ENCODE peak calls at places on chromosomes 1 and 21, in four cellular contexts. Y is MM.1S, P is A673, H is GM23338. A is an unnamed sample.

GRCh38 chr1:210174133-210174532 is 58.5 kb upstream of the SERTAD4 start:
- DNase-seq in H (no peak), P (no peak), Y (no peak), A (no peak)

GRCh38 chr21:31264574-31264973 is 79.5 kb downstream of the TIAM1 start:
- DNase-seq in Y (no peak), P (no peak), H (no peak), A (no peak)

GRCh38 chr21:25837545-25838263 is 102.9 kb downstream of the GABPA start:
- DNase-seq in H (no peak), P (peak), Y (no peak), A (no peak)

GRCh38 chr1:83901547-83902155 is 97.3 kb downstream of the TTLL7 start:
- DNase-seq in H (no peak), Y (no peak), P (peak), A (peak)

GRCh38 chr1:10643607-10644306 is 152.7 kb downstream of the CASZ1 start:
- DNase-seq in P (no peak), H (no peak), Y (no peak), A (no peak)

GRCh38 chr1:151193304-151193703 is 3.3 kb upstream of the VPS72 start:
- DNase-seq in Y (no peak), P (no peak), H (no peak), A (no peak)

GRCh38 chr1:98323906-98324358 is 337.6 kb upstream of the SNX7 start:
- DNase-seq in P (peak), Y (no peak), H (peak), A (peak)

GRCh38 chr1:51877434-51878306 is 857 bp downstream of the NRDC start:
- DNase-seq in H (peak), Y (peak), P (peak), A (peak)

GRCh38 chr1:156480411-156481192 is 20.0 kb downstream of the MEF2D start:
- DNase-seq in P (peak), H (peak), Y (peak), A (no peak)

GRCh38 chr21:34598931-34599400 is 15.9 kb downstream of the RCAN1 start:
- DNase-seq in P (no peak), Y (no peak), H (no peak), A (peak)

GRCh38 chr21:45327458-45328197 is 39.9 kb upstream of the POFUT2 start:
- DNase-seq in H (no peak), P (no peak), Y (no peak), A (no peak)

GRCh38 chr21:46057111-46057709 is 40.7 kb upstream of the COL6A2 start:
- DNase-seq in Y (no peak), P (no peak), H (no peak), A (no peak)

GRCh38 chr1:88946845-88947244 is 45.6 kb downstream of the KYAT3 start:
- DNase-seq in P (no peak), H (no peak), Y (no peak), A (no peak)

GRCh38 chr1:8540266-8540926 is 222.5 kb downstream of the SLC45A1 start:
- DNase-seq in H (no peak), P (no peak), Y (no peak), A (peak)

GRCh38 chr1:178490136-178490535 is 6.6 kb downstream of the CLEC20A start:
- DNase-seq in Y (no peak), P (no peak), H (no peak), A (no peak)

GRCh38 chr21:15293251-15293650 is 228.5 kb upstream of the NRIP1 start:
- DNase-seq in H (peak), Y (no peak), P (peak), A (peak)

DNA sequence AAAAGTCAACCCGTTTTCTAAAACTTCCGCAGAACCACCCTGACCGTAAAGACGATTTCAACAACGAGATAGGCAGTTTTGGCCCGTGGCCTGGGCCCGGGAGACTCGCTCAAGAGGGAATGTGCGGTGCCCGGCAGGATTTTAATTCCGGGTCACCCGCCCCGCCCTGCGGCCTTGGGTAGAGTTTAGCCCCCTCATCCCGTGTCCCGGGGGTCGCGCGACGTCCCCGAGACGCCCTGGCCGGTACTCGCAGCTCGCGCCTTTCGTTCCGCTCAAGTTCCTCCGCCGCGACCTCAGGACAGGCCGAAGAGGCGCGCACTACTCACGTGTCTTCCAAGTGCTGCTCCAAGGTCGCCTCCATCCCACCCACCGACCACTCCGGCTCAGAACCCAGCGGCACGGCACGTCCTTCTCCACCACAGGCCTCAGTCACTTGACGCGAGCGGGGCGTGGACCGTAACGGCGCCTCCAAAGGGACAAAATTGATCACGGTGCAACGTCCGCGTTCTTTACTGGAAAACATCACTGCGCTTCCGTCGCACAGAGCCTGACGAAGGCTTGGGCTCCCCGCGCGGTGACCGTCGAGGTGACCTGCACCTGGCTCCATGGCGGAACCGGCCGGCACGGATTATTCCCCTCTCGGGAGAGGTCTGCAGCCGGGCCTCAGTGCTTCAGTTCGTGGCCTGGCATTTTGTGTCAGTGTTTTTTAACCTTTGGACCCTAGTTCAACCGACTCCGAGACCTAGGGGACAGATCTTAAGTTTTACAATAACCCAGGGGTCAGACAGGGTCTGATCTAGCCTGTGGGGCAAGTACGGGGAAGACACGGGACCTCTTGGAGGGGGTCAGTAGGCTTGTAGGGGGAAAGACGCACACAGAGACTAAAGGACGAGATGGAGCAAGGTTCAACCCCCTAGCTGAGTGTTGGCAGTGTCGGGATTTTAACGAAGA is at the start of gene LAMTOR5:
- DNase-seq in P (peak), H (peak), Y (peak), A (peak)
- TF ChIP-seq CTCF in P (no peak), H (no peak), Y (no peak), A (no peak)

DNA sequence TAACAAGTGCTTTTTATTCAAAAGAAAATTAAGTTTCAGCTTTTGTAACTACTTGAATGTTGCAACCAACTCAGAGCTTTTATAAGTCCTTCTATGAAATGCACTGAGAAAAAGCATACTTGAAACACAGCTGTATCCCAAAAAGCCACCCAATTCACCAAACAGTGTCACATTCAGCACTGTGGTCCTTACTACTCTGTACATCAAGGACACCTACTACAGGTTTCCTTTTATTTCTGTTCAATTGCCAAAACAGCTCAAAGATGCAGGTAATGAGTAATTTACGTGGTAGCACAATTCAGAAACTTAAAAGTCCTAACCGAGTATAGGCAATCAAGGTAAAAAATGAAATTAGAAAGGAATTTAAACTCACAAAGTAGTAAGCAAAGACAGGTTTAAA is 2.5 kb downstream of the EIF4G3 start:
- DNase-seq in P (no peak), Y (no peak), H (no peak), A (no peak)
- H3K27ac ChIP-seq in P (peak), Y (no peak), H (no peak), A (no peak)

GRCh38 chr1:189434461-189434860 is 1043.2 kb downstream of the BRINP3 start:
- DNase-seq in P (no peak), H (no peak), Y (no peak), A (no peak)

GRCh38 chr1:189432761-189433160 is 1044.9 kb downstream of the BRINP3 start:
- DNase-seq in P (no peak), Y (no peak), H (no peak), A (no peak)

GRCh38 chr1:189424746-189425331 is 1052.8 kb downstream of the BRINP3 start:
- DNase-seq in H (no peak), P (no peak), Y (no peak), A (no peak)

GRCh38 chr1:189431437-189431836 is 1046.2 kb downstream of the BRINP3 start:
- DNase-seq in H (no peak), Y (no peak), P (peak), A (no peak)

DNA sequence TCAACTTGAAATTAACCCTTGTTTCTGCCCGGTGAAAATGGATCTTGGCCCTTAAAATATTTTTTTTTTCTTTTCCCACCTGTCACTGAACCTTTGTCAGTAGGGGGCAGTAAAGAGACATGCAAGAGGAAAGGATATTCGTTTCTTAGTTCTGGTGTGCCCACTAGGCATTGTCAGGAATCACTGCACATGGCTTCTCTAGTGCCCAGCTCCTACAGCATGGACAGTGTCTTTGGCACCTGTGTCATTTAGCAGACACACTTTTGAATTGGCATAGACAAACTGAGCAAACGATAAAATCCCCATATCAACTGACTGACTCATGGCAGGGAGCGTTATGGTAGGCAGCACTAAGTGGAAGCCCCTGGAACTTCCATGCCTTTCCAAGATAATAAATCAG is 1048.1 kb downstream of the BRINP3 start:
- DNase-seq in Y (peak), P (peak), H (peak), A (no peak)
- TF ChIP-seq CTCF in Y (peak), P (peak), H (peak), A (peak)

GRCh38 chr1:3417954-3418353 is 36.5 kb upstream of the ARHGEF16 start:
- DNase-seq in Y (no peak), P (no peak), H (no peak), A (no peak)

GRCh38 chr1:3422638-3423037 is 31.8 kb upstream of the ARHGEF16 start:
- DNase-seq in P (no peak), Y (no peak), H (no peak), A (no peak)

GRCh38 chr1:3419415-3420204 is 34.9 kb upstream of the ARHGEF16 start:
- DNase-seq in P (no peak), Y (no peak), H (no peak), A (peak)

GRCh38 chr1:3418600-3418999 is 35.9 kb upstream of the ARHGEF16 start:
- DNase-seq in Y (no peak), H (no peak), P (no peak), A (no peak)

DNA sequence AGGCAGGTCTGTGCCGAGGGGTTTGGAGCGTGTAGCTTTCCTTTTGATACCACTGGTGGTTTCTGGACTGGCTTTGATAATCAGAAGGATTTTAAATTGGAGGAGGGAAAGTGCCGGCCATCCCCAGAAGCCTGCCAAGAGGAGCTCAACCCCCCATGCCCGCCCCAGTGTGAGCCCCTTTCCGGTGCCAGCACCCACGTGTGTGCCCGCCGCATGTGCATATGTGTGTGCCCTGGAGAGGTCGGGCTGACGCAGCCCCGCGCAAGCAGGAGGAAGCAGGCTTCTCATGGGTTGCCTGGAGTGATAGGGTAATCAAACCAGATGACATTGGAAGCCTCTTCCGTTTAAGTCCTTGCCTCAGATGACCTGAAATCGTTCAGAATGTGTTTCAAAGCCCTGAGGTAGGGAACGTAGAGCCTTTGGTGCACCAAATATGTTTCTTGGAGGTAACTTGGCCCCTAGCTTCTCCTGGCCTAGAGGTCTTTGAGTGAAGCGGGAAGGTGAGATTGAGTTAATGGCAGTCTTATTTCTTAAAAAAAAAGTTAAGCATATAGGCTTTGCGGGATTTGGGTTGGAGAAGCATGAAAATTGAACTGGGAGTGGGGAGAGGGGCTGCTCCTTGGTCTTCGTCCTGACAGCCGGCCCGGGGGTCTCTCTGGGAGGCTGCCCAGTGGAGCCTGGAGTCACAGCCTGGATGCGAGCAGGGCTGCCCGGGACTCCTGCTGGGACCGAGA is 34.1 kb upstream of the ARHGEF16 start:
- DNase-seq in Y (no peak), P (no peak), H (no peak), A (no peak)
- H3K27ac ChIP-seq in Y (no peak), P (no peak), H (no peak), A (no peak)

DNA sequence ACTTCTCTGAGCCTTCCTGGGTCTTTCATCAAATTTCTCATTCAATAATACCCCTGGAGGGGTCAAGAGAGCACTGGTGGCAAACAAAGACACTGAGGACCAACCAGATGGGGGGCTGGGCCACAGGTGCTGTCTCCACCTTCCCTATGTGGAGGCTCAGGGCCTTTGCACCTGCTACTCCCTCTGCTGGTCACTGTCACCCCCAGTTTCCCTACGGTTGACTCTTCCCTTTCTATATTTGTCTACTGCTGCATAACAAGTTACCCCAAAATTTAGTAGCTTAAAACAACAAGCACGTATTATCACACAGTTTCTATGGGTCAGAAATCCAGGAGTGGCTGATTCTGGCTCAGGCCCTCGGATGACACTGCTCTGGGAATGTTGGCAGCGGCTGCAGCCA is 138.8 kb upstream of the RUNX3 start:
- DNase-seq in P (no peak), H (no peak), Y (no peak), A (no peak)
- TF ChIP-seq CTCF in P (no peak), H (peak), Y (peak), A (no peak)

GRCh38 chr1:978069-978834 is 3.6 kb downstream of the PERM1 start:
- DNase-seq in Y (no peak), P (no peak), H (no peak), A (no peak)

GRCh38 chr1:974293-974640 is 7.6 kb downstream of the PERM1 start:
- DNase-seq in H (no peak), P (no peak), Y (no peak), A (no peak)

GRCh38 chr1:975365-975764 is 6.5 kb downstream of the PERM1 start:
- DNase-seq in Y (no peak), H (no peak), P (no peak), A (no peak)

GRCh38 chr1:974687-975328 is 7.1 kb downstream of the PERM1 start:
- DNase-seq in P (no peak), H (no peak), Y (no peak), A (no peak)

DNA sequence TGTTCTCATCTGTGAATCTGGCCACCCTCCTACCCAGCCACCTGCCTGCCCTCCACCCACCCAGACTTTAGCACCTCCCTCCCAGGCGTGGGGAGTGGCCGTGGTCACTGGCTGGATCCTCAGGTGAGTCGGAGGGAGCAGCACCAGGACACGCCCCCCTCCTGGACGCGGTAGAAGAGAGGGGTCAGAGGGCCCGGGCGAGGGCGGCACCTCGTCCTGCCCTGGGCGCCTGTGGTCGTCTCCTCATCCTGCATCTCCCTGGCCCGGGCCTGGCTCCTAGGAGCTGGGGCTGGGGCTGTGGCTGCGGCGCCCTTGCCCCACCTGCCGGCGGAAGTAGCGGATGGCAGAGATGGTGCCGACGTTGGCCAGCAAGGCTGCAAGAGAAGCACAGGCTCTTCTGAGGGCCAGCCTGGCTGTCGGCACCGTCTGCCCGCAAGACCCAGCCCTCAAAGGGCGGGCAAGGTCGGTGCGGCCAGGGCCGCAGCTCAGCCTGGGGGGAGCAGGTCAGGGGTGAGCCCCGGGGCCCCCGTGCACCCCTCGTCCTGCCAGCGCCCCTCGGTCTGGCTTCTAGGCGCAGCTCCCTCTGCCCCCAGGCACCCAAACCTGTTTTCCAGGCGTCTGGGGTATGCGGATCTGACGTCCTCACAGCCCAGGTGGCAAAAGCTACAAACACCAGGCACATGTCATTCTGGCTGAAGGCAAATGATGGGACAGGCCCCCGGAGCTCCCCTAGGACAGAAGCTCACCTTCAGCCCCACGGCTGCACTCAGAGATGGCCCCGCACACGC is 5.8 kb downstream of the PERM1 start:
- DNase-seq in P (peak), Y (peak), H (peak), A (peak)
- H3K27ac ChIP-seq in P (peak), Y (no peak), H (no peak), A (peak)

DNA sequence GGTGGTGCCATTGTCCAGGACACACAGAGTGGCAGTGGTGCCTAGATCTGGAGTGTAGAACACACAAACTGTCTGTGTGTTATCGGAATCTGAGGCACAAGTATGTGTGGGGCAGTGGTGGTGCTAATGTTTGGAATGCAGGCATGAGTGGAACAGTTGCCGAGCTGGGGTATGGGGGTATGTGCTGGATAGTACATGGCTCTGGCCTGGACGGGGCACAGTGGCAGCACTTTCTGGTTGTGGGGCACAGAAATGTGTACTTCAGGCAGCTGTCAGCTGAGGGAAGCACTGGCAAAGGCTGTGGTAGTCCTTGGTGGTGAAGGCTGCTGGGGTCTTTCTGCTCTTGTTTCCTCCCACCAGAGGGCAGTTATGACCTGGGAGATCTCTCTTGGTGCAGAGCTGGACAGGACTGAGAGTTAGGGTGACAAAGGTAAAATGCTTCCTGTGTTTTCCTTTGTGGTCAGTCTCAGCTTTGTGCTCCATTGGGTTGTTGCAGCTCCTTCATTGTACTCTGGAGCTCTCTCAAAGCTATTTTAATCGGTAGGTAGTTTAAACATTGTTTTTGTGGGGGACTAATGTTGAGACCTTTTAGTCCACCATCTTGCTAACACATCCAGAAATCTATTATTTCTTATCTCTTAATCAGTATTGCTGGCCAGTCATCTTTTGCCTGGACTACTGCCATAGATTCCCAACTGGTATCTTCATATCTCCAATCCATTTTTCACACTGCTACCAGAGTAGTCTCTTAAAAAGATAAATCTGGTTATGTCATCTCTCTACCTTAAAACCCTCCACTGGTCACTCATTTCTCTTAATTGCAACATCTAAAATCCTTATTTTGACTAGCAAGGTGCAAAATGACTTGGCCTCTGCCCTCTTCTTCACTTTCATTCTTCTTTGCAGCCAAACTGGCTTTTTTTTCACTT is 83.9 kb upstream of the NBPF4 start:
- DNase-seq in Y (no peak), H (peak), P (peak), A (no peak)
- TF ChIP-seq CTCF in Y (no peak), H (peak), P (peak), A (no peak)

GRCh38 chr1:93702828-93703183 is 21.2 kb upstream of the BCAR3 start:
- DNase-seq in P (no peak), Y (no peak), H (no peak), A (no peak)
- H3K27ac ChIP-seq in P (no peak), Y (no peak), H (no peak), A (peak)

GRCh38 chr1:47612816-47613215 is 175.0 kb downstream of the FOXD2 start:
- DNase-seq in Y (no peak), H (no peak), P (no peak), A (no peak)

GRCh38 chr1:47608296-47608875 is 170.5 kb downstream of the FOXD2 start:
- DNase-seq in P (no peak), H (no peak), Y (no peak), A (no peak)

GRCh38 chr1:47616036-47616435 is 178.2 kb downstream of the FOXD2 start:
- DNase-seq in Y (no peak), H (no peak), P (no peak), A (no peak)

GRCh38 chr1:47616906-47617305 is 179.1 kb downstream of the FOXD2 start:
- DNase-seq in H (no peak), P (no peak), Y (no peak), A (no peak)

GRCh38 chr1:47611992-47612391 is 174.1 kb downstream of the FOXD2 start:
- DNase-seq in P (no peak), Y (no peak), H (no peak), A (no peak)
- TF ChIP-seq CTCF in P (no peak), Y (no peak), H (no peak), A (no peak)

A was measured in RWPE1.